ENCODE peak calls at places on chromosome 21, in nine cellular contexts. I is M059J; L is activated CD8-positive, alpha-beta T cell treated with anti-CD3 and anti-CD28 coated beads for 36 hours; J is COR-L47; Y is NCI-H526; R is uterus; F is type B pancreatic cell; P is AML-193; O is MCF 10A. T is an unnamed sample.

GRCh38 chr21:42973309-42973990 is 912 bp upstream of the PKNOX1 start:
- DNase-seq in J (peak; percentile 85), Y (no peak), P (no peak), L (no peak), O (no peak), R (peak; percentile 24), I (no peak), F (no peak), T (no peak)

GRCh38 chr21:46178961-46179360 is 5.3 kb downstream of the SPATC1L start:
- DNase-seq in O (no peak), I (no peak), F (no peak), L (no peak), J (no peak), Y (no peak), P (no peak), R (no peak), T (no peak)

GRCh38 chr21:46634966-46635323 is 529 bp upstream of the PRMT2 start:
- DNase-seq in F (no peak), P (peak; percentile 77), R (peak; percentile 85), J (peak; percentile 76), O (peak; percentile 66), Y (peak; percentile 83), L (peak; percentile 64), I (peak; percentile 92), T (peak; percentile 89)

GRCh38 chr21:35925497-35925896 is 134.8 kb downstream of the SETD4 start:
- DNase-seq in Y (no peak), P (no peak), R (peak; percentile 42), I (peak; percentile 90), L (peak; percentile 17), F (no peak), J (no peak), O (peak; percentile 44), T (peak; percentile 90)

GRCh38 chr21:42695324-42696025 is 42.1 kb downstream of the PDE9A start:
- DNase-seq in R (peak; percentile 53), Y (no peak), P (no peak), I (peak; percentile 50), O (peak; percentile 78), J (no peak), F (no peak), L (no peak), T (peak; percentile 43)

GRCh38 chr21:44377201-44377921 is 23.9 kb downstream of the TRPM2 start:
- DNase-seq in P (no peak), I (no peak), F (peak; percentile 60), Y (peak; percentile 42), L (no peak), J (no peak), R (no peak), O (no peak), T (no peak)

GRCh38 chr21:27277122-27277521 is 310.2 kb upstream of the ADAMTS5 start:
- DNase-seq in F (no peak), P (no peak), O (no peak), Y (no peak), J (no peak), L (no peak), R (no peak), I (peak; percentile 33), T (peak; percentile 18)

GRCh38 chr21:42830456-42831455 is 48.6 kb downstream of the WDR4 start:
- DNase-seq in J (no peak), L (peak; percentile 52), O (no peak), F (peak; percentile 45), P (peak; percentile 7), R (peak; percentile 15), I (no peak), Y (no peak), T (no peak)

GRCh38 chr21:43824250-43824882 is 35.0 kb downstream of the RRP1 start:
- DNase-seq in F (no peak), L (no peak), O (peak; percentile 53), Y (no peak), P (no peak), R (no peak), I (peak; percentile 64), J (no peak), T (peak; percentile 58)

GRCh38 chr21:38310619-38311018 is 53.8 kb downstream of the KCNJ15 start:
- DNase-seq in Y (no peak), I (no peak), R (no peak), F (no peak), J (peak; percentile 86), L (no peak), P (peak; percentile 31), O (peak; percentile 93), T (peak; percentile 84)

GRCh38 chr21:25999935-26000582 is 170.5 kb downstream of the APP start:
- DNase-seq in L (peak; percentile 63), O (no peak), Y (no peak), R (no peak), F (no peak), P (no peak), J (no peak), I (no peak), T (no peak)

GRCh38 chr21:41573902-41574690 is 66.1 kb upstream of the TMPRSS2 start:
- DNase-seq in F (no peak), I (no peak), J (no peak), P (no peak), L (no peak), R (no peak), Y (no peak), O (no peak), T (no peak)

GRCh38 chr21:44039828-44040227 is 27.7 kb downstream of the TRAPPC10 start:
- DNase-seq in Y (no peak), L (no peak), P (no peak), I (no peak), O (no peak), J (no peak), F (no peak), R (no peak), T (no peak)

GRCh38 chr21:42031816-42032215 is 21.7 kb upstream of the ZBTB21 start:
- DNase-seq in J (peak; percentile 63), L (no peak), P (no peak), R (no peak), F (no peak), O (peak; percentile 37), I (no peak), Y (no peak), T (no peak)

GRCh38 chr21:42250422-42251403 is 31.8 kb downstream of the ABCG1 start:
- DNase-seq in R (no peak), I (no peak), Y (no peak), P (no peak), L (no peak), F (no peak), J (no peak), O (no peak), T (no peak)

GRCh38 chr21:17495680-17496079 is 17.2 kb upstream of the CXADR start:
- DNase-seq in R (no peak), P (no peak), O (no peak), L (no peak), I (peak; percentile 85), F (no peak), Y (no peak), J (peak; percentile 49), T (peak; percentile 23)

GRCh38 chr21:44789880-44790279 is 11.7 kb downstream of the UBE2G2 start:
- DNase-seq in F (no peak), P (no peak), L (no peak), J (no peak), O (no peak), R (no peak), I (peak; percentile 69), Y (no peak), T (peak; percentile 32)

GRCh38 chr21:31878831-31879230 is 6.0 kb downstream of the HUNK start:
- DNase-seq in Y (no peak), O (no peak), F (no peak), J (no peak), L (no peak), I (no peak), P (no peak), R (no peak), T (no peak)

GRCh38 chr21:43866659-43867331 is 1.8 kb downstream of the AGPAT3 start:
- DNase-seq in Y (no peak), R (no peak), O (peak; percentile 9), I (no peak), P (no peak), F (no peak), L (peak; percentile 69), J (no peak), T (no peak)

GRCh38 chr21:14284439-14284838 is 68.5 kb downstream of the RBM11 start:
- DNase-seq in J (no peak), Y (no peak), O (no peak), L (no peak), R (no peak), I (no peak), P (no peak), F (no peak), T (no peak)

GRCh38 chr21:25324666-25325065 is 282.6 kb downstream of the MRPL39 start:
- DNase-seq in I (peak; percentile 78), P (no peak), O (no peak), L (no peak), F (no peak), Y (no peak), J (no peak), R (no peak), T (no peak)

GRCh38 chr21:39612233-39613028 is at the start of gene B3GALT5:
- DNase-seq in I (peak; percentile 22), L (no peak), P (no peak), J (no peak), R (no peak), F (peak; percentile 78), Y (peak; percentile 56), O (no peak), T (no peak)

GRCh38 chr21:38733973-38734546 is 71.7 kb upstream of the ETS2 start:
- DNase-seq in P (peak; percentile 60), Y (peak; percentile 48), J (peak; percentile 47), O (peak; percentile 75), L (peak; percentile 79), F (peak; percentile 93), R (peak; percentile 91), I (peak; percentile 88), T (peak; percentile 92)

GRCh38 chr21:29190920-29191319 is 60.5 kb downstream of the MAP3K7CL start:
- DNase-seq in O (peak; percentile 87), I (peak; percentile 22), J (no peak), L (peak; percentile 22), Y (no peak), F (no peak), P (peak; percentile 59), R (no peak), T (peak; percentile 83)

GRCh38 chr21:16420086-16420724 is 690.4 kb downstream of the USP25 start:
- DNase-seq in R (peak; percentile 64), P (no peak), I (peak; percentile 83), Y (no peak), J (peak; percentile 54), L (no peak), F (no peak), O (peak; percentile 47), T (peak; percentile 83)

GRCh38 chr21:44927587-44928461 is 7.1 kb upstream of the ITGB2 start:
- DNase-seq in F (no peak), L (peak; percentile 98), O (peak; percentile 94), I (peak; percentile 81), Y (no peak), R (no peak), P (peak; percentile 46), J (no peak), T (peak; percentile 56)

GRCh38 chr21:35051287-35051818 is 2.3 kb upstream of the RUNX1 start:
- DNase-seq in I (peak; percentile 98), Y (peak; percentile 36), P (peak; percentile 98), O (peak; percentile 95), L (peak; percentile 92), F (no peak), J (no peak), R (peak; percentile 31), T (peak; percentile 95)

GRCh38 chr21:25625036-25625435 is 14.0 kb upstream of the JAM2 start:
- DNase-seq in I (peak; percentile 42), P (no peak), Y (no peak), F (no peak), L (no peak), R (no peak), J (no peak), O (no peak), T (no peak)

GRCh38 chr21:44432841-44433790 is 22.2 kb upstream of the LRRC3 start:
- DNase-seq in P (no peak), J (no peak), F (peak; percentile 62), O (no peak), Y (no peak), I (no peak), R (no peak), L (no peak), T (no peak)

T was measured in cardiac fibroblast.